ENCODE peak calls at places on chromosomes 3 and 15, in four cellular contexts. One of them, this sample, is unnamed.

GRCh38 chr3:108175352-108175751 is 46.9 kb downstream of the IFT57 start:
- DNase-seq in GM06990: no peak
- DNase-seq in fibroblast of the aortic adventitia: peak
- DNase-seq in GM12865: no peak
- DNase-seq in this sample: no peak

GRCh38 chr3:15319575-15319974 is 12.8 kb downstream of the SH3BP5 start:
- DNase-seq in GM06990: no peak
- DNase-seq in fibroblast of the aortic adventitia: peak
- DNase-seq in GM12865: no peak
- DNase-seq in this sample: no peak

GRCh38 chr3:177230641-177231040 is 33.4 kb upstream of the TBL1XR1 start:
- DNase-seq in GM06990: no peak
- DNase-seq in fibroblast of the aortic adventitia: no peak
- DNase-seq in GM12865: no peak
- DNase-seq in this sample: no peak

GRCh38 chr3:40681658-40682055 is 156.9 kb downstream of the ZNF621 start:
- DNase-seq in GM06990: no peak
- DNase-seq in fibroblast of the aortic adventitia: no peak
- DNase-seq in GM12865: peak
- DNase-seq in this sample: no peak

GRCh38 chr3:52436500-52437106 is 8.3 kb downstream of the SEMA3G start:
- DNase-seq in GM06990: no peak
- DNase-seq in fibroblast of the aortic adventitia: peak
- DNase-seq in GM12865: no peak
- DNase-seq in this sample: no peak

GRCh38 chr3:32972482-32973146 is 21.2 kb downstream of the CCR4 start:
- DNase-seq in GM06990: no peak
- DNase-seq in fibroblast of the aortic adventitia: no peak
- DNase-seq in GM12865: no peak
- DNase-seq in this sample: no peak

GRCh38 chr3:120410541-120410940 is 40.3 kb downstream of the FSTL1 start:
- DNase-seq in GM06990: no peak
- DNase-seq in fibroblast of the aortic adventitia: peak
- DNase-seq in GM12865: no peak
- DNase-seq in this sample: no peak

GRCh38 chr15:67812232-67812631 is 13.1 kb upstream of the SKOR1 start:
- DNase-seq in GM06990: no peak
- DNase-seq in fibroblast of the aortic adventitia: no peak
- DNase-seq in GM12865: no peak
- DNase-seq in this sample: no peak

GRCh38 chr15:66498501-66499386 is 1.2 kb upstream of the SNAPC5 start:
- DNase-seq in GM06990: no peak
- DNase-seq in fibroblast of the aortic adventitia: peak
- DNase-seq in GM12865: peak
- DNase-seq in this sample: no peak

GRCh38 chr15:73323374-73323955 is 45.3 kb downstream of the HCN4 start:
- DNase-seq in GM06990: no peak
- DNase-seq in fibroblast of the aortic adventitia: no peak
- DNase-seq in GM12865: no peak
- DNase-seq in this sample: no peak

GRCh38 chr15:76376029-76376428 is 39.5 kb downstream of the ISL2 start:
- DNase-seq in GM06990: no peak
- DNase-seq in fibroblast of the aortic adventitia: no peak
- DNase-seq in GM12865: no peak
- DNase-seq in this sample: no peak

GRCh38 chr3:5160926-5161858 is 26.3 kb upstream of the EDEM1 start:
- DNase-seq in GM06990: no peak
- DNase-seq in fibroblast of the aortic adventitia: peak
- DNase-seq in GM12865: no peak
- DNase-seq in this sample: no peak

GRCh38 chr3:34203386-34203785 is 405.0 kb downstream of the PDCD6IP start:
- DNase-seq in GM06990: no peak
- DNase-seq in fibroblast of the aortic adventitia: no peak
- DNase-seq in GM12865: no peak
- DNase-seq in this sample: no peak

GRCh38 chr3:104604326-104605010 is 762.2 kb upstream of the ALCAM start:
- DNase-seq in GM06990: no peak
- DNase-seq in fibroblast of the aortic adventitia: peak
- DNase-seq in GM12865: no peak
- DNase-seq in this sample: no peak

GRCh38 chr3:168161696-168162095 is 66.0 kb upstream of the GOLIM4 start:
- DNase-seq in GM06990: no peak
- DNase-seq in fibroblast of the aortic adventitia: peak
- DNase-seq in GM12865: no peak
- DNase-seq in this sample: no peak

GRCh38 chr3:134056464-134056891 is 26.8 kb upstream of the SLCO2A1 start:
- DNase-seq in GM06990: no peak
- DNase-seq in fibroblast of the aortic adventitia: no peak
- DNase-seq in GM12865: no peak
- DNase-seq in this sample: no peak

GRCh38 chr3:185056908-185057307 is 96.0 kb downstream of the C3orf70 start:
- DNase-seq in GM06990: no peak
- DNase-seq in fibroblast of the aortic adventitia: no peak
- DNase-seq in GM12865: no peak
- DNase-seq in this sample: no peak

GRCh38 chr3:156010829-156011228 is 109.5 kb upstream of the KCNAB1 start:
- DNase-seq in GM06990: no peak
- DNase-seq in fibroblast of the aortic adventitia: no peak
- DNase-seq in GM12865: peak
- DNase-seq in this sample: no peak

GRCh38 chr3:195462308-195462610 is 19.4 kb upstream of the ACAP2 start:
- DNase-seq in GM06990: no peak
- DNase-seq in fibroblast of the aortic adventitia: no peak
- DNase-seq in GM12865: no peak
- DNase-seq in this sample: no peak

GRCh38 chr3:126083138-126083445 is 832 bp downstream of the SLC41A3 start:
- DNase-seq in GM06990: no peak
- DNase-seq in fibroblast of the aortic adventitia: no peak
- DNase-seq in GM12865: no peak
- DNase-seq in this sample: no peak

GRCh38 chr3:85210540-85210939 is 251.8 kb downstream of the CADM2 start:
- DNase-seq in GM06990: no peak
- DNase-seq in fibroblast of the aortic adventitia: no peak
- DNase-seq in GM12865: no peak
- DNase-seq in this sample: no peak

GRCh38 chr3:73783811-73784210 is 159.1 kb upstream of the PDZRN3 start:
- DNase-seq in GM06990: no peak
- DNase-seq in fibroblast of the aortic adventitia: no peak
- DNase-seq in GM12865: no peak
- DNase-seq in this sample: no peak

GRCh38 chr3:120558784-120559227 is 37.3 kb upstream of the NDUFB4 start:
- DNase-seq in GM06990: peak
- DNase-seq in fibroblast of the aortic adventitia: peak
- DNase-seq in GM12865: peak
- DNase-seq in this sample: peak

GRCh38 chr15:93146196-93146595 is 57.2 kb upstream of the RGMA start:
- DNase-seq in GM06990: no peak
- DNase-seq in fibroblast of the aortic adventitia: no peak
- DNase-seq in GM12865: no peak
- DNase-seq in this sample: no peak
- TF ChIP-seq CTCF in GM06990: no peak
- TF ChIP-seq CTCF in fibroblast of the aortic adventitia: no peak
- TF ChIP-seq CTCF in GM12865: no peak
- TF ChIP-seq CTCF in this sample: no peak

GRCh38 chr15:63034568-63034967 is 8.0 kb upstream of the TPM1 start:
- DNase-seq in GM06990: no peak
- DNase-seq in fibroblast of the aortic adventitia: no peak
- DNase-seq in GM12865: no peak
- DNase-seq in this sample: no peak

GRCh38 chr15:63035253-63035652 is 7.3 kb upstream of the TPM1 start:
- DNase-seq in GM06990: no peak
- DNase-seq in fibroblast of the aortic adventitia: no peak
- DNase-seq in GM12865: no peak
- DNase-seq in this sample: no peak

GRCh38 chr15:63038926-63039673 is 3.4 kb upstream of the TPM1 start:
- DNase-seq in GM06990: no peak
- DNase-seq in fibroblast of the aortic adventitia: peak
- DNase-seq in GM12865: no peak
- DNase-seq in this sample: no peak

GRCh38 chr15:63037996-63038720 is 4.4 kb upstream of the TPM1 start:
- DNase-seq in GM06990: no peak
- DNase-seq in fibroblast of the aortic adventitia: no peak
- DNase-seq in GM12865: no peak
- DNase-seq in this sample: no peak

DNA sequence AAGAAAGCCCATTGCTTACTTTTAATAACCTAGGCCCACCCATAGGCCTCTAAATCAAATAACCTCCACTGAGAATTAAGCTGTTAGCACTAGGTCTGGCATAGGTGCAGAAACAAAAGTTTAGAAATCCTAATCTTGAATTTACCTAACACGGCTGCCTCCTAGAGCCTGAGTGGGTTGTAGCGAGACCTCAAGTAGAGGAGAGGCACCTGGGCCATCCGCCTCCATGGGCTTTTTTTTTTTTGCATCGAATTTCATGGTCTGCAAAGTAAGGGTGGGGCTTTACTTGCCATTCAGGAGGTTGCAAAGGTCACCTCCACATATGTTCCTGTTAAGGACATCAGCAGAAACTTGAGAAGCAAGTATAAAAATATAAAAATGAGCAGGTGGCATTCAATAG is 6.6 kb upstream of the TPM1 start:
- DNase-seq in GM06990: no peak
- DNase-seq in fibroblast of the aortic adventitia: no peak
- DNase-seq in GM12865: no peak
- DNase-seq in this sample: no peak
- TF ChIP-seq CTCF in GM06990: no peak
- TF ChIP-seq CTCF in fibroblast of the aortic adventitia: no peak
- TF ChIP-seq CTCF in GM12865: no peak
- TF ChIP-seq CTCF in this sample: no peak

DNA sequence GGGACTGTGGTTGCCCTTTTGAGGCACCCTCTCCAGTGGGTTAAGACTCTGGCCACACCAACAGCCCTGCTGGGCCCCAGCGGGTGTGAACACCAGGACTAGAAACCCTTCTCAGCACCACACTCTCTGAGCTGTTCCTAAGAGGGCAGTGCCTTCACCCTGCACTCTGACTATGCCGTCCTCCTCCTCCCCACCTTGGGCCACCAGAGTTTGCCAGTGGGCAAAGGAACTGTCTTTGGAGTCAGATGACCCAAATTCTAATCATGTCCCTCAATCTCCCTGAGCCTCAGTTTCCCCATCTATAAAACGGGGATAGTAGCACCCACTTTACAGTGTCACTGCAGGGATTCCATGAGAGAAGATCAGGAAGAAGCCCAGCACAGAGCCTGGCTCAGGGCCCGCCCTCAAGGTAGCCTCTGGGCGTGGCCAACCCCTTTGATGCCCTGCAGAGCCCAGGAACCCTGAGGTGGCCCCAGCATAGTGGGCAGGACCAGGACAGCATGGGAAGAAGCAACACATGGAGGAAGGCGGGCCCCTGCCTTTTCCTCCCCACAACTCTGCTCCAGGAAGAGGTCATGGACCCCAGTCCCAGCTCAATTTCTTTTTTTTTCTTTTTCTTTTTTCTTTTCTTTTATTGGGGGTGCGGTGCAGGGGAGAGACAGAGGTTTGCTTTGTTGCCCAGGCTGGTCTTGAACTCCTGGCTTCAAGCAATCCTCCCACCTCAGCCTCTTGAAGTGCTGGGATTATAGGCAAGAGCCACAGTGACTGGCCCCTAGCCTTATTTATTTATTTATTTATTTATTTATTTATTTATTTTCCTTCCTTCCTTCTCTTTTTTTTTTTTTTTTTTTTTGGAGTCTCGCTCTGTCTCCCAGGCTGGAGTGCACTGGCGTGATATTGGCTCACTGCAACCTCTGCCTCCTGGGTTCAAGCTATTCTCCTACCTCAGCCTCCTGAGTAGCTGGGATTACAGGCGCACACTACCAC is 115.7 kb upstream of the LINGO1 start:
- DNase-seq in GM06990: no peak
- DNase-seq in fibroblast of the aortic adventitia: no peak
- DNase-seq in GM12865: no peak
- DNase-seq in this sample: no peak
- TF ChIP-seq CTCF in GM06990: no peak
- TF ChIP-seq CTCF in fibroblast of the aortic adventitia: no peak
- TF ChIP-seq CTCF in GM12865: no peak
- TF ChIP-seq CTCF in this sample: no peak

GRCh38 chr3:53941945-53942344 is 50.3 kb upstream of the SELENOK start:
- DNase-seq in GM06990: no peak
- DNase-seq in fibroblast of the aortic adventitia: no peak
- DNase-seq in GM12865: no peak
- DNase-seq in this sample: no peak
- TF ChIP-seq CTCF in GM06990: no peak
- TF ChIP-seq CTCF in fibroblast of the aortic adventitia: no peak
- TF ChIP-seq CTCF in GM12865: no peak
- TF ChIP-seq CTCF in this sample: no peak

GRCh38 chr3:46707601-46708011 is 6.4 kb downstream of the TMIE start:
- DNase-seq in GM06990: no peak
- DNase-seq in fibroblast of the aortic adventitia: no peak
- DNase-seq in GM12865: no peak
- DNase-seq in this sample: no peak
- TF ChIP-seq CTCF in GM06990: no peak
- TF ChIP-seq CTCF in fibroblast of the aortic adventitia: no peak
- TF ChIP-seq CTCF in GM12865: no peak
- TF ChIP-seq CTCF in this sample: no peak

GRCh38 chr3:13655074-13655913 is 106.4 kb downstream of the FBLN2 start:
- DNase-seq in GM06990: no peak
- DNase-seq in fibroblast of the aortic adventitia: no peak
- DNase-seq in GM12865: no peak
- DNase-seq in this sample: peak
- TF ChIP-seq CTCF in GM06990: peak
- TF ChIP-seq CTCF in fibroblast of the aortic adventitia: peak
- TF ChIP-seq CTCF in GM12865: no peak
- TF ChIP-seq CTCF in this sample: peak

GRCh38 chr3:190384241-190384863 is 3.6 kb upstream of the CLDN16 start:
- DNase-seq in GM06990: peak
- DNase-seq in fibroblast of the aortic adventitia: peak
- DNase-seq in GM12865: peak
- DNase-seq in this sample: no peak
- TF ChIP-seq CTCF in GM06990: peak
- TF ChIP-seq CTCF in fibroblast of the aortic adventitia: peak
- TF ChIP-seq CTCF in GM12865: peak
- TF ChIP-seq CTCF in this sample: no peak

GRCh38 chr3:12999147-13000140 is 73.8 kb downstream of the IQSEC1 start:
- DNase-seq in GM06990: peak
- DNase-seq in fibroblast of the aortic adventitia: no peak
- DNase-seq in GM12865: peak
- DNase-seq in this sample: no peak
- TF ChIP-seq CTCF in GM06990: no peak
- TF ChIP-seq CTCF in fibroblast of the aortic adventitia: no peak
- TF ChIP-seq CTCF in GM12865: no peak
- TF ChIP-seq CTCF in this sample: no peak

GRCh38 chr3:13309004-13309403 is 111.1 kb downstream of the NUP210 start:
- DNase-seq in GM06990: no peak
- DNase-seq in fibroblast of the aortic adventitia: no peak
- DNase-seq in GM12865: no peak
- DNase-seq in this sample: no peak
- TF ChIP-seq CTCF in GM06990: no peak
- TF ChIP-seq CTCF in fibroblast of the aortic adventitia: no peak
- TF ChIP-seq CTCF in GM12865: no peak
- TF ChIP-seq CTCF in this sample: no peak